ENCODE peak calls at places on chromosomes 11 and 22, in seven cellular contexts. U is HCT116, Y is endothelial cell of umbilical vein, W is A549, S is H1, O is HepG2, Q is K562. L is an unnamed sample.

GRCh38 chr22:44424131-44424711 is 73.8 kb downstream of the RTL6 start:
- DNase-seq in U (no peak), Y (no peak), W (no peak), S (no peak), O (no peak), Q (no peak), L (no peak)

GRCh38 chr11:48003926-48004325 is 23.6 kb downstream of the PTPRJ start:
- DNase-seq in U (no peak), Y (no peak), W (no peak), S (no peak), O (no peak), Q (no peak), L (no peak)

GRCh38 chr11:120424185-120424969 is 87.2 kb upstream of the GRIK4 start:
- DNase-seq in U (no peak), Y (peak), W (no peak), S (no peak), O (no peak), Q (no peak), L (no peak)

GRCh38 chr22:46338636-46339035 is 3.1 kb downstream of the TRMU start:
- DNase-seq in U (no peak), Y (no peak), W (no peak), S (no peak), O (no peak), Q (no peak), L (no peak)

GRCh38 chr22:28014141-28015055 is 95.3 kb upstream of the PITPNB start:
- DNase-seq in U (no peak), Y (no peak), W (no peak), S (no peak), O (no peak), Q (no peak), L (no peak)

GRCh38 chr11:128552783-128553661 is 34.3 kb downstream of the ETS1 start:
- DNase-seq in U (no peak), Y (no peak), W (no peak), S (no peak), O (no peak), Q (no peak), L (peak)

GRCh38 chr11:65180877-65181568 is 705 bp upstream of the CAPN1 start:
- DNase-seq in U (peak), Y (peak), W (peak), S (no peak), O (peak), Q (peak), L (peak)

GRCh38 chr11:3866206-3866605 is 10.7 kb downstream of the STIM1 start:
- DNase-seq in U (no peak), Y (no peak), W (no peak), S (no peak), O (peak), Q (peak), L (peak)

GRCh38 chr11:2587132-2587930 is 112.5 kb downstream of the KCNQ1OT1 start:
- DNase-seq in U (no peak), Y (no peak), W (no peak), S (no peak), O (no peak), Q (no peak), L (no peak)

GRCh38 chr11:31823372-31824371 is 12.6 kb upstream of the PAX6 start:
- DNase-seq in U (no peak), Y (no peak), W (no peak), S (no peak), O (no peak), Q (no peak), L (no peak)

GRCh38 chr11:132024587-132025295 is 654.3 kb downstream of the NTM start:
- DNase-seq in U (no peak), Y (peak), W (no peak), S (no peak), O (no peak), Q (no peak), L (no peak)

GRCh38 chr11:10730151-10730550 is 20.9 kb upstream of the CTR9 start:
- DNase-seq in U (no peak), Y (no peak), W (no peak), S (no peak), O (no peak), Q (no peak), L (peak)

GRCh38 chr22:44736581-44737413 is 15.6 kb upstream of the ARHGAP8 start:
- DNase-seq in U (no peak), Y (no peak), W (no peak), S (no peak), O (no peak), Q (no peak), L (no peak)

GRCh38 chr11:72208281-72208680 is 8.3 kb upstream of the FOLR2 start:
- DNase-seq in U (no peak), Y (no peak), W (no peak), S (no peak), O (no peak), Q (no peak), L (no peak)

GRCh38 chr11:72204865-72205264 is 11.7 kb upstream of the FOLR2 start:
- DNase-seq in U (no peak), Y (peak), W (no peak), S (no peak), O (no peak), Q (no peak), L (no peak)

GRCh38 chr11:72203163-72203562 is 11.2 kb downstream of the FOLR1 start:
- DNase-seq in U (no peak), Y (no peak), W (no peak), S (no peak), O (no peak), Q (no peak), L (no peak)

GRCh38 chr11:72209101-72209500 is 7.5 kb upstream of the FOLR2 start:
- DNase-seq in U (no peak), Y (no peak), W (no peak), S (no peak), O (no peak), Q (no peak), L (peak)
- TF ChIP-seq MAX in U (no peak), Y (no peak), W (no peak), S (no peak), O (no peak), Q (no peak), L (no peak)

GRCh38 chr11:68838572-68838964 is 3.1 kb downstream of the CPT1A start:
- DNase-seq in U (no peak), Y (peak), W (no peak), S (no peak), O (peak), Q (peak), L (peak)

GRCh38 chr11:68840661-68841653 is 759 bp downstream of the CPT1A start:
- DNase-seq in U (no peak), Y (peak), W (peak), S (no peak), O (no peak), Q (peak), L (peak)

GRCh38 chr11:68839953-68840641 is 1.6 kb downstream of the CPT1A start:
- DNase-seq in U (no peak), Y (peak), W (no peak), S (no peak), O (no peak), Q (peak), L (peak)

GRCh38 chr11:68837583-68838571 is 3.8 kb downstream of the CPT1A start:
- DNase-seq in U (no peak), Y (no peak), W (no peak), S (no peak), O (no peak), Q (no peak), L (no peak)

DNA sequence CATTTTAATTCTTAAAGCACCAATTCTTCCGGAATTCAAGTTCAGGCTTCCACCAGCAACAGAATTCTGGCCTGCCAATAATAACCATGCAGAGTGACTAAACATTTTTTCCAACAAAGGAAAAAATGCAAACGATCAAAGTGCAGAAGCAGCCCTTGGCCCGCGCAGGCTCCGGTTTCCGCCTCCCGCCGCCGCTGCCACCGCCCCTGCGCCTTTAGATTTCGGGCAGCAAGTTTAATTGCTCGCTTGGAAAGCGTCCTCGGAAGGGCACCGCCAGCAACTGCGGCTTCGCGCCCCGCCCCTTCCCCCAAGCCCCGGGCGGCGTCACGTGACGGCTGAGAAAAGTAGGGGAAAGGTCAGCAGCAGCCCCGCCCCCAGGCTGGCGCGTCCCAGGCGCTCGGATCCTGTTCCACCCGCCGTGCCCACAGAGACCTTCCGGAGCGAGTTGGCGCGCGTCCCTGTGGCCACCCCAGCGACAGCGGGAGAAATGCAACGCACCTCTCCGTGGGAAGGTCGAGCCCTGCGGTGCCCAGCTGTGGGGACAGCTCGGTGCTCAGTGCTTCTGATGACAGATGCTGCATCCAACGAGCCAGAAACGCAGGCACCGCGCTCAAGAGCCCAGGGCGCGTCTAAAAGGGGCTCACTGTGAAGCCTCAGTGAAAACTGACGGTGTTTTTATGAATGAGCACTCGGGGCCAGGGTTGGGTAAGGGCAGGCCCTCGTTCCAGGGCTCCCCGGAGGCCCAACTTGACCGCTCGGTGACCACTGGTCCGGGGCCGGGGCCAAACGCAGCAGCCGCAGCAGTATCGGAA is 2.5 kb downstream of the CPT1A start:
- DNase-seq in U (peak), Y (peak), W (peak), S (peak), O (peak), Q (peak), L (peak)
- TF ChIP-seq POLR2A in U (no peak), Y (peak), W (no peak), S (no peak), O (peak), Q (peak), L (peak)

GRCh38 chr11:61141601-61142028 is 19.6 kb downstream of the VPS37C start:
- DNase-seq in U (no peak), Y (no peak), W (no peak), S (no peak), O (no peak), Q (peak), L (no peak)
- TF ChIP-seq MAX in U (no peak), Y (no peak), W (no peak), S (no peak), O (no peak), Q (no peak), L (no peak)

GRCh38 chr22:30668306-30668655 is 606 bp upstream of the DUSP18 start:
- DNase-seq in U (peak), Y (no peak), W (no peak), S (no peak), O (no peak), Q (no peak), L (no peak)

GRCh38 chr22:30665786-30666185 is 1.9 kb downstream of the DUSP18 start:
- DNase-seq in U (no peak), Y (no peak), W (no peak), S (no peak), O (no peak), Q (no peak), L (no peak)

GRCh38 chr22:30667486-30668305 is at the start of gene DUSP18:
- DNase-seq in U (peak), Y (peak), W (peak), S (peak), O (peak), Q (peak), L (peak)

GRCh38 chr22:30665266-30665665 is 2.4 kb downstream of the DUSP18 start:
- DNase-seq in U (no peak), Y (no peak), W (no peak), S (no peak), O (no peak), Q (no peak), L (no peak)

GRCh38 chr22:30667092-30667485 is 586 bp downstream of the DUSP18 start:
- DNase-seq in U (peak), Y (peak), W (no peak), S (no peak), O (peak), Q (no peak), L (peak)
- TF ChIP-seq POLR2A in U (no peak), Y (no peak), W (no peak), S (no peak), O (no peak), Q (no peak), L (no peak)

GRCh38 chr11:119307974-119308373 is 9.0 kb downstream of the MCAM start:
- DNase-seq in U (no peak), Y (no peak), W (no peak), S (no peak), O (no peak), Q (no peak), L (no peak)

GRCh38 chr11:119309953-119310681 is 6.8 kb downstream of the MCAM start:
- DNase-seq in U (no peak), Y (no peak), W (no peak), S (no peak), O (no peak), Q (no peak), L (no peak)

GRCh38 chr11:119309411-119309810 is 7.5 kb downstream of the MCAM start:
- DNase-seq in U (no peak), Y (no peak), W (no peak), S (no peak), O (no peak), Q (no peak), L (no peak)

GRCh38 chr11:119307219-119307618 is 9.7 kb downstream of the MCAM start:
- DNase-seq in U (no peak), Y (peak), W (no peak), S (no peak), O (no peak), Q (peak), L (peak)

GRCh38 chr11:119310682-119311052 is 6.3 kb downstream of the MCAM start:
- DNase-seq in U (no peak), Y (no peak), W (no peak), S (no peak), O (no peak), Q (no peak), L (no peak)
- TF ChIP-seq MAX in U (no peak), Y (no peak), W (no peak), S (no peak), O (no peak), Q (no peak), L (no peak)

DNA sequence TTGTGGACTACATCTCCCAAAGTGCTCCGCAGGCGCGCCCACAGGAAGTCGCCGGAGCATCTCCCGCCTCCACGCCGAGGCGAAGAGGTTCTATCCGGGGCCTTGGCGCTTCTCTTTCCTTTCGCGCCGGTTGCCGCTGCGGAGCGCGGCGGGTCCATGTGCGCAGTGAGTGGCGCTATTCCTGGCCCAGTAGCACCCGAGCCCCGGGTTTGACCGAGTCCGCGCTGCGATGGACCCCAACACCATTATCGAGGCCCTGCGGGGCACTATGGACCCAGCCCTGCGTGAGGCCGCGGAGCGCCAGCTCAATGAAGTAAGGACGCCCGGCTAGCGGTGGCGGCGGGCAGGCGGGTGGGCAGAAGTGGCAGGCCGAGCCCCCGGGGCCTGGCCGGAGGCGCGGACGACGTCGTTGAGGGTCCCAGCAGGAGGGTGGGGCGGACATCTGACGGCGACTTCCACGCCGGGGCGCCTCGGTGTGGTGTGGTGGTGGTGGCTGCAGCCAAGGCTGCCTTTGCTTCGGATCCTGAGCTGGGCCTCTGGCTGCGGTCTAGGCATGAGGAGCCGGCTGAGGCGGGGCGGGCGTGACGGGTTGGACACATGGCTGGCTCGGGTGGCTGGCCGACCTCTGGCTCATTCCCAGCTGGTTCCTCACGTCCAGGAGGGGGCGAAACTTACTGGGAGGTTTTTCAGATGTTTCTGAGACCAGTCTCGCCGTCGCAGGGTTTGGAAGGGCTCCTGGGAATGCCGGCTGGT is at the start of gene IPO7:
- DNase-seq in U (peak), Y (peak), W (peak), S (peak), O (peak), Q (peak), L (peak)
- TF ChIP-seq POLR2A in U (peak), Y (peak), W (peak), S (peak), O (peak), Q (peak), L (peak)

DNA sequence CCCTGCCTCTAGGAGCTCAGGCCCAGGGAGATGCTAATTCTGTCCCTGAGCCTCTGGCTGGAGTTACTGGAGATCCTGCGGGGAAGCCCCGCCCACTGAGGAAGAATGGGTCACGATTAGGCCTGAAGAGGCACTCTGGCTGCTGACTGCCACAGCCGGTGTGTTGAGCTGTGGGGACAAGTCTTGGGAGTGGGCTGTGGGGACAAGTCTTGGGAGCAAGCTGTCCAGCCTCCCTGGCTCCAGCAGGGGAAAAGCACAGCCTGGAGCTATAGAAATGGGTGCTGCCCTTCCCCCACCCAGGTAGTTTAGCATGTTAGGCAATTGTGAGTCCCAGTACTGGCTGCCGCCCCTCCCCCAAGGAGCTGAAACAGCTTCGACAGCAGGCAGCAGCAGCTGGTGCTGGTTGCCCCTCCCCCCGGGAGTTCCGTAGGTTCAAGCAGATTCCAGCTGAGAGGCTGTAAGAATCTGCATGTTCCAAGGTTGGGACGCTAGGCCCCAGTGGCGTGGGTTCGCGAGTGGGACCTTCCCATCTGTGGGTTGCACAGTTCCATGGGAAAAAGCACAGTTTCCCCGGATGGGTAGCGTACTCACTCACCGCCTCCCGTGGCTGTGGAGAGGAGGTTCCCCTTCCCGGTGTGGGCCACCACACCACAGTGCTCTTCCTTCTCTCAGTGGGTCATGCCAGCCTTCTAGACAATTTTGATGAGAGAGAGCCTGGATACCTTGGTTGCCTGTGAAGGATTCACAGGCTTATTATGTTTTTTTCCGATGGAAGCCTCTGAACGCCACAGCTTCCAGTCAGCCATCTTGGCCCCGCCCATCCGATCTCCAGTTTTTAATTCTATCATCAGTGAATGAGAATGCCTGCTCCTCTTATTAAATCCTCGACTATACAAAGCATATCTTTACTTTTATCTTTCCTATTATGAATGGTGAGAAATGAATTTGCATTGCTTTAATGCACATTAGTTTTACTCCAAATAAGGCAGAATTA is 61.5 kb downstream of the MSANTD4 start:
- DNase-seq in U (no peak), Y (no peak), W (no peak), S (no peak), O (peak), Q (peak), L (no peak)
- TF ChIP-seq MAX in U (no peak), Y (no peak), W (no peak), S (peak), O (no peak), Q (no peak), L (no peak)

GRCh38 chr11:12126352-12127019 is 16.1 kb downstream of the MICAL2 start:
- DNase-seq in U (no peak), Y (no peak), W (no peak), S (no peak), O (no peak), Q (no peak), L (peak)

GRCh38 chr11:12128191-12128841 is 17.9 kb downstream of the MICAL2 start:
- DNase-seq in U (no peak), Y (no peak), W (no peak), S (no peak), O (no peak), Q (no peak), L (peak)

GRCh38 chr11:12125609-12126149 is 15.3 kb downstream of the MICAL2 start:
- DNase-seq in U (peak), Y (no peak), W (no peak), S (no peak), O (no peak), Q (peak), L (no peak)

GRCh38 chr11:12129227-12129626 is 18.8 kb downstream of the MICAL2 start:
- DNase-seq in U (no peak), Y (no peak), W (no peak), S (no peak), O (no peak), Q (no peak), L (no peak)

DNA sequence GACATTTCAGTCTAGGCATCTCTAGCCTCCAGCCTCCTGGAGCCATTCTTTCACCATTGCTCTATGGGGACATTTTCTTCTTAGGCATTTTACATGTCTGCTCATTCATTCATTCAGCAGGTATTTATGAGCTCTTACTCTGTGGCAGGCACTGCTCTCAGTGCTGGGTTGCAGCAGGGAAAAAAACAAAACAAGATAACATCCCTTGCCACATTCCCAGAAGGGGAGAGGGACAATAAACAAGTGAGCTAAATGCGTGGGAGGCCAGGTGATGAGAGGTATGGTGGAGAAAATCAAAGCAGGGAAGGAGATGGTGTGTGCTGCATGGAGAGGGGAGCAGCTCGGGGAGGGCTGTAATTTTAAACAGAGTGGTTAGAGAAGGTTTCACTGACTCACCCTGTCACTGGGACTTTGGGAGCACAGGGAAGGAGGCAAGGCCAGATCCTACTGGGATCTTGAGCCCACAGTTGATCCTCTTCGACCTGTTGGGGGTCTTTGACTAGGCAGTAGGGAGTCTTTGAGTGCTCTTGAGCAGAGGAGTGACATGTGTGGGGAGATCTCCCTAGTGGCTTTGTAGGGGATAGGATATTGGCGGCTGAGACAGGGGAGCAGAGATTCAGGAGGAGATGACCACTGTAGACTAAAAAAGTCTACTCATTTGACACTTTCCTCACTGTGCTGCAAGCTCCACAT is 17.0 kb downstream of the MICAL2 start:
- DNase-seq in U (no peak), Y (no peak), W (no peak), S (no peak), O (no peak), Q (no peak), L (no peak)
- TF ChIP-seq POLR2A in U (no peak), Y (no peak), W (no peak), S (no peak), O (no peak), Q (no peak), L (no peak)

L was measured in NB4.